ENCODE peak calls at places on chromosomes 11 and 22, in eight cellular contexts. O is RWPE1, C is foreskin fibroblast, K is mucosa of descending colon, B is adrenal gland, N is neural crest cell, F is GM12864, E is epithelial cell of esophagus. X is an unnamed sample.

GRCh38 chr22:36867695-36868094 is 6.9 kb downstream of the NCF4 start:
- DNase-seq in C (no peak), B (no peak), N (no peak), O (no peak), F (no peak), K (no peak), E (no peak), X (no peak)

GRCh38 chr11:92739020-92739419 is 230.4 kb upstream of the MTNR1B start:
- DNase-seq in C (peak; percentile 4), F (no peak), E (peak; percentile 24), O (no peak), K (no peak), N (no peak), B (peak; percentile 40), X (no peak)

GRCh38 chr11:76288166-76288978 is 82.1 kb upstream of the WNT11 start:
- DNase-seq in K (no peak), O (no peak), F (no peak), C (no peak), E (no peak), N (no peak), B (no peak), X (no peak)

GRCh38 chr11:20035701-20036601 is 124.3 kb downstream of the DBX1 start:
- DNase-seq in C (peak; percentile 91), N (no peak), E (peak; percentile 92), K (no peak), B (peak; percentile 41), O (peak; percentile 93), F (no peak), X (no peak)

GRCh38 chr22:19062909-19063308 is 59.3 kb downstream of the DGCR2 start:
- DNase-seq in O (no peak), F (no peak), E (no peak), B (peak; percentile 48), C (no peak), K (no peak), N (no peak), X (no peak)

GRCh38 chr11:134120143-134120850 is 51.4 kb downstream of the JAM3 start:
- DNase-seq in O (peak; percentile 44), F (no peak), K (peak; percentile 49), C (peak; percentile 76), E (peak; percentile 81), N (no peak), B (peak; percentile 60), X (no peak)

GRCh38 chr11:83613767-83614121 is 327.6 kb upstream of the CCDC90B start:
- DNase-seq in K (no peak), E (no peak), C (no peak), F (peak; percentile 21), O (no peak), B (no peak), N (no peak), X (no peak)

GRCh38 chr11:13007702-13008435 is 1.2 kb upstream of the RASSF10 start:
- DNase-seq in B (no peak), C (no peak), N (no peak), O (peak; percentile 37), K (no peak), E (peak; percentile 78), F (no peak), X (no peak)

GRCh38 chr11:119396835-119397234 is 15.3 kb upstream of the USP2 start:
- DNase-seq in E (no peak), B (no peak), N (no peak), K (no peak), O (no peak), F (no peak), C (no peak), X (no peak)
- TF ChIP-seq CTCF in E (no peak), B (no peak), N (no peak), K (no peak), O (no peak), F (no peak), C (no peak), X (no peak)

DNA sequence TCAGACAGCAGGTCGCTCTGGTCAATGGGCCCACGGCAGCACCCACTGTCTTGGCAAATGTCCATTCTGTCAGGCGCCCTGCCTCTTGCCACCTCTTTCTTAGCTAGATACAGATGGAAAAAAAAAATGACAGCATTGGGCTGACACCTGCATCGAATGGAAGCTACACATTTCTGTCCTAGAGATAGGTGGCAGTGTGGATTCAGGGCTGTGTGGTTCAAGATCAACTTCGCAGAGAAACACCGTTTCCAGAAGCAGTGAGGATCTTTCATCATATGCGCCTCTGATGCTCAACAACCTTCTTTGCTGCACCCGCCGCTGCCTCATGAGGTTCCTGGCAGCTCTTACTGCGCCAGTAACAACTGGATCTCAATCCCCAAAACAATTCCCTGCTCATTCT is 236.3 kb downstream of the KIRREL3 start:
- DNase-seq in K (no peak), B (no peak), C (no peak), N (no peak), F (no peak), O (no peak), E (no peak), X (no peak)
- TF ChIP-seq CTCF in K (no peak), B (no peak), C (peak; percentile 27), N (no peak), F (peak; percentile 12), O (no peak), E (no peak), X (peak; percentile 26)

DNA sequence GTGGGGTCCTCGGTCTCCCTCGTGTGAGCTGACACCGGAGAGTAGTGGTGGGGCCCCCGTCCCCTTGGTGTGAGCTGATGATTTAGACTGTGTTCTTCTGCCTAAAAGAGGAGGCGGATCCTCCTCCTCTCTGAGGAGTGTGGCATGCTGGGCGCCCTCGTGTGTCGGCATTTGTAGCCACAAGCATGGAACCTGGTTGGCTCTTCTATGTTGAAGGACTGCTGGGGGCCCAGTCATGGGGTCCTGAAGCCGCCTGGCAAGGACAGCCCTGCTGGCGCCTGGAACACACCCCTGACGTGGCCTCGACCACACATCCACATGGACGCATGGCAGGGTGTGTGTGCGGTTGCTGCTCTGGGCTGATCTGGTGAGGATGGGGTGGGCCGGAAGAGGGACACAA is 50.2 kb downstream of the AP2A2 start:
- DNase-seq in N (peak; percentile 24), K (peak; percentile 37), E (peak; percentile 36), B (no peak), F (no peak), O (no peak), C (peak; percentile 35), X (no peak)
- TF ChIP-seq CTCF in N (peak; percentile 43), K (no peak), E (peak; percentile 50), B (no peak), F (no peak), O (no peak), C (peak; percentile 32), X (peak; percentile 29)

GRCh38 chr22:50091092-50091491 is 1.3 kb downstream of the MOV10L1 start:
- DNase-seq in F (no peak), K (no peak), B (no peak), C (no peak), E (no peak), O (no peak), N (no peak), X (no peak)
- TF ChIP-seq CTCF in F (no peak), K (no peak), B (no peak), C (no peak), E (no peak), O (no peak), N (no peak), X (no peak)

DNA sequence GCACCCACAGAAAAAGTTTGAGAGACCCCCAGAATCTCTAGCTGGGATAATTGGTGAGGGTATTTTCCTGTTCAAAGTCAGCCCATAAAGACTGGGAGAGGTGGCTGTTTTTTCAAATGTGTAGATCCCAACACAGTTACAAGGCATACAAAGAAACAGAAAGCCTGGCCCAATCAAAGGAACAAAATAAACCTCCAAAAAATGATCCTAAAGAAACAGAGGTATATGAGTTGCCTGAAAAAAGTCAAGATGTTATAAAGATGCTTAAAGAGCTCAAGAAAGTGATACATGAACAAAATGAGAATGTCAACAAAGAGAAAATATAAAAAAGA is 40.2 kb upstream of the MMP12 start:
- DNase-seq in O (no peak), C (no peak), B (no peak), E (no peak), F (no peak), K (no peak), N (no peak), X (no peak)
- TF ChIP-seq CTCF in O (peak; percentile 20), C (no peak), B (no peak), E (no peak), F (no peak), K (no peak), N (no peak), X (no peak)

GRCh38 chr11:123838199-123838598 is 32.0 kb upstream of the OR6M1 start:
- DNase-seq in N (no peak), O (no peak), C (no peak), K (no peak), E (no peak), B (no peak), F (no peak), X (no peak)
- TF ChIP-seq CTCF in N (no peak), O (no peak), C (no peak), K (no peak), E (no peak), B (no peak), F (no peak), X (no peak)

GRCh38 chr11:59142530-59143507 is at the start of gene FAM111A:
- DNase-seq in B (peak; percentile 91), C (peak; percentile 86), N (peak; percentile 52), E (peak; percentile 97), F (peak; percentile 75), O (peak; percentile 91), K (peak; percentile 90), X (peak; percentile 94)
- TF ChIP-seq CTCF in B (no peak), C (peak; percentile 8), N (peak; percentile 51), E (peak; percentile 14), F (peak; percentile 28), O (peak; percentile 20), K (no peak), X (peak; percentile 54)

DNA sequence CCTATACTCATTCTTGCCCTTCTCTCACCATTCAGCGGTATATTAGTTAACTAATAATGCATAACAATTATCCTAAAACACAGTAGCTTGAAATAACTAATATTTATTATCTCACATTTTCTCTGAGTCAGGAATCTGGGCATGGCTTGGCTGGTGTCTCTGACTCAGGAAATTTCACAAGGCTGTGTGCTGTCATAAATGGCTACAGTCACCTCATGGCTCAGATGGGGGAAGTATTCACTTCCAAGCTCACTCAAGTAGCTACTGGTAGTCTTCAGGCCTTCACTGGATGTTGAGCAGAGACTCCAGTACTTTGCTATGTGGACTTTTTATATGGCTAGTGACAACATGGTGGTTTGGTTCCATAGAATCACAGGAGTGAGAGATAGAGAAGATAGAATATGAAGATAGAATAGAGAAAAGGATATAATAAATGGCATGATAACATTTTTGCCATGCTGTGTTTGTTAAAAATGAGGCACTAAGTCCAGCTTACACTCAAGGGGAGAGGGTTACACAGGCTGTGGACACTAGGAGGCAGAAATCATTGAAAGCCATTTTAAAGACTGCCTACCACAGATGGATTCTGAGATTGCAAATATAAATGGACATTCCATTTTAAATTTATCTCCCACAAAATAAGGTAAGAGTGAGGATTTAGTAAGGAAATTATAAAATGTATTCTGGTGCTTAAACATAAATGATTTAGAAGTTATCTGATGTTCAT is 997.8 kb upstream of the CHORDC1 start:
- DNase-seq in C (peak; percentile 41), K (no peak), E (peak; percentile 95), F (no peak), N (no peak), O (peak; percentile 29), B (peak; percentile 64), X (no peak)
- TF ChIP-seq CTCF in C (no peak), K (no peak), E (no peak), F (no peak), N (no peak), O (no peak), B (no peak), X (no peak)

X was measured in osteocyte.